ENCODE peak calls at places on chromosomes 11 and 22, in ten cellular contexts. One of them, this sample, is unnamed.

GRCh38 chr11:127106142-127106541 is 105.6 kb upstream of the KIRREL3 start:
- DNase-seq in heart right ventricle: no peak
- DNase-seq in endothelial cell: no peak
- DNase-seq in IMR-90: peak; percentile 12
- DNase-seq in mammary epithelial cell: no peak
- DNase-seq in ovary: no peak
- DNase-seq in CD4-positive, alpha-beta T cell: no peak
- DNase-seq in fibroblast of pulmonary artery: no peak
- DNase-seq in right lobe of liver: peak; percentile 66
- DNase-seq in psoas muscle: no peak
- DNase-seq in this sample: peak; percentile 45

GRCh38 chr22:24404561-24405275 is 22.7 kb upstream of the ADORA2A start:
- DNase-seq in heart right ventricle: no peak
- DNase-seq in endothelial cell: no peak
- DNase-seq in IMR-90: no peak
- DNase-seq in mammary epithelial cell: no peak
- DNase-seq in ovary: no peak
- DNase-seq in CD4-positive, alpha-beta T cell: no peak
- DNase-seq in fibroblast of pulmonary artery: no peak
- DNase-seq in right lobe of liver: no peak
- DNase-seq in psoas muscle: peak; percentile 23
- DNase-seq in this sample: no peak

GRCh38 chr11:96456111-96456510 is 66.3 kb downstream of the JRKL start:
- DNase-seq in heart right ventricle: no peak
- DNase-seq in endothelial cell: no peak
- DNase-seq in IMR-90: no peak
- DNase-seq in mammary epithelial cell: no peak
- DNase-seq in ovary: no peak
- DNase-seq in CD4-positive, alpha-beta T cell: no peak
- DNase-seq in fibroblast of pulmonary artery: no peak
- DNase-seq in right lobe of liver: no peak
- DNase-seq in psoas muscle: no peak
- DNase-seq in this sample: no peak

GRCh38 chr22:45446216-45446615 is 32.7 kb downstream of the RIBC2 start:
- DNase-seq in heart right ventricle: no peak
- DNase-seq in endothelial cell: no peak
- DNase-seq in IMR-90: peak; percentile 44
- DNase-seq in mammary epithelial cell: no peak
- DNase-seq in ovary: no peak
- DNase-seq in CD4-positive, alpha-beta T cell: no peak
- DNase-seq in fibroblast of pulmonary artery: no peak
- DNase-seq in right lobe of liver: no peak
- DNase-seq in psoas muscle: peak; percentile 3
- DNase-seq in this sample: peak; percentile 30

GRCh38 chr11:122668562-122669090 is 13.1 kb downstream of the UBASH3B start:
- DNase-seq in heart right ventricle: no peak
- DNase-seq in endothelial cell: no peak
- DNase-seq in IMR-90: peak; percentile 98
- DNase-seq in mammary epithelial cell: peak; percentile 64
- DNase-seq in ovary: no peak
- DNase-seq in CD4-positive, alpha-beta T cell: no peak
- DNase-seq in fibroblast of pulmonary artery: peak; percentile 62
- DNase-seq in right lobe of liver: no peak
- DNase-seq in psoas muscle: no peak
- DNase-seq in this sample: peak; percentile 89

GRCh38 chr11:113417428-113417827 is 29.8 kb downstream of the ANKK1 start:
- DNase-seq in heart right ventricle: no peak
- DNase-seq in endothelial cell: no peak
- DNase-seq in IMR-90: no peak
- DNase-seq in mammary epithelial cell: no peak
- DNase-seq in ovary: no peak
- DNase-seq in CD4-positive, alpha-beta T cell: no peak
- DNase-seq in fibroblast of pulmonary artery: no peak
- DNase-seq in right lobe of liver: no peak
- DNase-seq in psoas muscle: no peak
- DNase-seq in this sample: no peak

GRCh38 chr11:95245038-95245437 is 14.0 kb upstream of the SESN3 start:
- DNase-seq in heart right ventricle: no peak
- DNase-seq in endothelial cell: no peak
- DNase-seq in IMR-90: peak; percentile 6
- DNase-seq in mammary epithelial cell: peak; percentile 98
- DNase-seq in ovary: no peak
- DNase-seq in CD4-positive, alpha-beta T cell: no peak
- DNase-seq in fibroblast of pulmonary artery: peak; percentile 69
- DNase-seq in right lobe of liver: no peak
- DNase-seq in psoas muscle: no peak
- DNase-seq in this sample: peak; percentile 87

GRCh38 chr11:119192111-119192510 is 6.8 kb downstream of the NHERF4 start:
- DNase-seq in heart right ventricle: no peak
- DNase-seq in endothelial cell: no peak
- DNase-seq in IMR-90: no peak
- DNase-seq in mammary epithelial cell: no peak
- DNase-seq in ovary: no peak
- DNase-seq in CD4-positive, alpha-beta T cell: no peak
- DNase-seq in fibroblast of pulmonary artery: peak; percentile 35
- DNase-seq in right lobe of liver: no peak
- DNase-seq in psoas muscle: no peak
- DNase-seq in this sample: no peak

GRCh38 chr22:27213766-27214581 is 556.6 kb downstream of the MIAT start:
- DNase-seq in heart right ventricle: peak; percentile 73
- DNase-seq in endothelial cell: no peak
- DNase-seq in IMR-90: peak; percentile 55
- DNase-seq in mammary epithelial cell: no peak
- DNase-seq in ovary: peak; percentile 87
- DNase-seq in CD4-positive, alpha-beta T cell: no peak
- DNase-seq in fibroblast of pulmonary artery: peak; percentile 76
- DNase-seq in right lobe of liver: no peak
- DNase-seq in psoas muscle: peak; percentile 89
- DNase-seq in this sample: no peak

GRCh38 chr22:23692598-23693291 is 1.9 kb downstream of the RGL4 start:
- DNase-seq in heart right ventricle: no peak
- DNase-seq in endothelial cell: no peak
- DNase-seq in IMR-90: no peak
- DNase-seq in mammary epithelial cell: no peak
- DNase-seq in ovary: no peak
- DNase-seq in CD4-positive, alpha-beta T cell: no peak
- DNase-seq in fibroblast of pulmonary artery: no peak
- DNase-seq in right lobe of liver: peak; percentile 36
- DNase-seq in psoas muscle: no peak
- DNase-seq in this sample: no peak

GRCh38 chr11:14380947-14381555 is 22.1 kb upstream of the RRAS2 start:
- DNase-seq in heart right ventricle: peak; percentile 71
- DNase-seq in endothelial cell: peak; percentile 60
- DNase-seq in IMR-90: peak; percentile 36
- DNase-seq in mammary epithelial cell: peak; percentile 68
- DNase-seq in ovary: peak; percentile 66
- DNase-seq in CD4-positive, alpha-beta T cell: peak; percentile 20
- DNase-seq in fibroblast of pulmonary artery: peak; percentile 49
- DNase-seq in right lobe of liver: peak; percentile 88
- DNase-seq in psoas muscle: peak; percentile 88
- DNase-seq in this sample: peak; percentile 73
- TF ChIP-seq CTCF in heart right ventricle: peak; percentile 33
- TF ChIP-seq CTCF in endothelial cell: no peak
- TF ChIP-seq CTCF in IMR-90: no peak
- TF ChIP-seq CTCF in mammary epithelial cell: no peak
- TF ChIP-seq CTCF in ovary: no peak
- TF ChIP-seq CTCF in CD4-positive, alpha-beta T cell: no peak
- TF ChIP-seq CTCF in fibroblast of pulmonary artery: no peak
- TF ChIP-seq CTCF in right lobe of liver: no peak
- TF ChIP-seq CTCF in psoas muscle: peak; percentile 4
- TF ChIP-seq CTCF in this sample: no peak

GRCh38 chr11:86414032-86414431 is 39.3 kb downstream of the CCDC81 start:
- DNase-seq in heart right ventricle: no peak
- DNase-seq in endothelial cell: no peak
- DNase-seq in IMR-90: no peak
- DNase-seq in mammary epithelial cell: peak; percentile 76
- DNase-seq in ovary: no peak
- DNase-seq in CD4-positive, alpha-beta T cell: no peak
- DNase-seq in fibroblast of pulmonary artery: no peak
- DNase-seq in right lobe of liver: no peak
- DNase-seq in psoas muscle: no peak
- DNase-seq in this sample: peak; percentile 8

GRCh38 chr11:86403458-86403857 is 28.8 kb downstream of the CCDC81 start:
- DNase-seq in heart right ventricle: no peak
- DNase-seq in endothelial cell: no peak
- DNase-seq in IMR-90: no peak
- DNase-seq in mammary epithelial cell: no peak
- DNase-seq in ovary: no peak
- DNase-seq in CD4-positive, alpha-beta T cell: no peak
- DNase-seq in fibroblast of pulmonary artery: no peak
- DNase-seq in right lobe of liver: no peak
- DNase-seq in psoas muscle: no peak
- DNase-seq in this sample: no peak

DNA sequence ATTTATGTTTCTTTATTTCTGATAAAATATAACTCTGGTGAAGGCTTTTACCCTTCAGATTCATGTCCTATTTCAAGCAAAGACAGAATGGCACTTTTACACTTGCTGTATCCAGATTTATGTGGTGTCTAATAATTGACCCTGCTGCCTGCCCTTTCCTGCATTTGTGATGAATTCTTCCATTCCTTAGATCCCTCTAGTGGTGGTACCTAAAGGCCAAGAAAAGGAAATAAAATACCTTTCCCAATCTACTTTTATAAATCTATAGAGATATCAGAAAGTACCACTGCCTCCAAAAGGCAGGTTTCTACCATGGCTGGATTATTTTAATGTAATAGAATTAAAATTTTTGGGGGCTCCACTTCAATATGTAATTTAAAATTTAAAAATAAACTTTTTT is 34.2 kb downstream of the CCDC81 start:
- DNase-seq in heart right ventricle: no peak
- DNase-seq in endothelial cell: no peak
- DNase-seq in IMR-90: no peak
- DNase-seq in mammary epithelial cell: no peak
- DNase-seq in ovary: no peak
- DNase-seq in CD4-positive, alpha-beta T cell: no peak
- DNase-seq in fibroblast of pulmonary artery: peak; percentile 7
- DNase-seq in right lobe of liver: no peak
- DNase-seq in psoas muscle: no peak
- DNase-seq in this sample: peak; percentile 2
- TF ChIP-seq CTCF in heart right ventricle: no peak
- TF ChIP-seq CTCF in endothelial cell: peak; percentile 21
- TF ChIP-seq CTCF in IMR-90: peak; percentile 45
- TF ChIP-seq CTCF in mammary epithelial cell: peak; percentile 43
- TF ChIP-seq CTCF in ovary: no peak
- TF ChIP-seq CTCF in CD4-positive, alpha-beta T cell: no peak
- TF ChIP-seq CTCF in fibroblast of pulmonary artery: peak; percentile 42
- TF ChIP-seq CTCF in right lobe of liver: no peak
- TF ChIP-seq CTCF in psoas muscle: no peak
- TF ChIP-seq CTCF in this sample: peak; percentile 23

GRCh38 chr11:61999141-61999975 is 31.9 kb upstream of the FTH1 start:
- DNase-seq in heart right ventricle: no peak
- DNase-seq in endothelial cell: no peak
- DNase-seq in IMR-90: no peak
- DNase-seq in mammary epithelial cell: peak; percentile 55
- DNase-seq in ovary: no peak
- DNase-seq in CD4-positive, alpha-beta T cell: no peak
- DNase-seq in fibroblast of pulmonary artery: peak; percentile 43
- DNase-seq in right lobe of liver: peak; percentile 38
- DNase-seq in psoas muscle: no peak
- DNase-seq in this sample: peak; percentile 74

GRCh38 chr11:62000539-62001446 is 33.4 kb upstream of the FTH1 start:
- DNase-seq in heart right ventricle: no peak
- DNase-seq in endothelial cell: no peak
- DNase-seq in IMR-90: no peak
- DNase-seq in mammary epithelial cell: no peak
- DNase-seq in ovary: no peak
- DNase-seq in CD4-positive, alpha-beta T cell: no peak
- DNase-seq in fibroblast of pulmonary artery: no peak
- DNase-seq in right lobe of liver: peak; percentile 51
- DNase-seq in psoas muscle: no peak
- DNase-seq in this sample: no peak

GRCh38 chr11:62001450-62002178 is 34.2 kb upstream of the FTH1 start:
- DNase-seq in heart right ventricle: no peak
- DNase-seq in endothelial cell: no peak
- DNase-seq in IMR-90: no peak
- DNase-seq in mammary epithelial cell: no peak
- DNase-seq in ovary: peak; percentile 37
- DNase-seq in CD4-positive, alpha-beta T cell: no peak
- DNase-seq in fibroblast of pulmonary artery: peak; percentile 71
- DNase-seq in right lobe of liver: peak; percentile 95
- DNase-seq in psoas muscle: no peak
- DNase-seq in this sample: no peak

GRCh38 chr11:61994981-61995380 is 27.5 kb upstream of the FTH1 start:
- DNase-seq in heart right ventricle: no peak
- DNase-seq in endothelial cell: no peak
- DNase-seq in IMR-90: no peak
- DNase-seq in mammary epithelial cell: no peak
- DNase-seq in ovary: no peak
- DNase-seq in CD4-positive, alpha-beta T cell: no peak
- DNase-seq in fibroblast of pulmonary artery: no peak
- DNase-seq in right lobe of liver: no peak
- DNase-seq in psoas muscle: no peak
- DNase-seq in this sample: no peak

GRCh38 chr11:61996933-61997332 is 29.5 kb upstream of the FTH1 start:
- DNase-seq in heart right ventricle: no peak
- DNase-seq in endothelial cell: no peak
- DNase-seq in IMR-90: no peak
- DNase-seq in mammary epithelial cell: no peak
- DNase-seq in ovary: no peak
- DNase-seq in CD4-positive, alpha-beta T cell: no peak
- DNase-seq in fibroblast of pulmonary artery: no peak
- DNase-seq in right lobe of liver: peak; percentile 31
- DNase-seq in psoas muscle: no peak
- DNase-seq in this sample: no peak
- TF ChIP-seq CTCF in heart right ventricle: no peak
- TF ChIP-seq CTCF in endothelial cell: no peak
- TF ChIP-seq CTCF in IMR-90: no peak
- TF ChIP-seq CTCF in mammary epithelial cell: no peak
- TF ChIP-seq CTCF in ovary: no peak
- TF ChIP-seq CTCF in CD4-positive, alpha-beta T cell: no peak
- TF ChIP-seq CTCF in fibroblast of pulmonary artery: no peak
- TF ChIP-seq CTCF in right lobe of liver: no peak
- TF ChIP-seq CTCF in psoas muscle: no peak
- TF ChIP-seq CTCF in this sample: no peak

DNA sequence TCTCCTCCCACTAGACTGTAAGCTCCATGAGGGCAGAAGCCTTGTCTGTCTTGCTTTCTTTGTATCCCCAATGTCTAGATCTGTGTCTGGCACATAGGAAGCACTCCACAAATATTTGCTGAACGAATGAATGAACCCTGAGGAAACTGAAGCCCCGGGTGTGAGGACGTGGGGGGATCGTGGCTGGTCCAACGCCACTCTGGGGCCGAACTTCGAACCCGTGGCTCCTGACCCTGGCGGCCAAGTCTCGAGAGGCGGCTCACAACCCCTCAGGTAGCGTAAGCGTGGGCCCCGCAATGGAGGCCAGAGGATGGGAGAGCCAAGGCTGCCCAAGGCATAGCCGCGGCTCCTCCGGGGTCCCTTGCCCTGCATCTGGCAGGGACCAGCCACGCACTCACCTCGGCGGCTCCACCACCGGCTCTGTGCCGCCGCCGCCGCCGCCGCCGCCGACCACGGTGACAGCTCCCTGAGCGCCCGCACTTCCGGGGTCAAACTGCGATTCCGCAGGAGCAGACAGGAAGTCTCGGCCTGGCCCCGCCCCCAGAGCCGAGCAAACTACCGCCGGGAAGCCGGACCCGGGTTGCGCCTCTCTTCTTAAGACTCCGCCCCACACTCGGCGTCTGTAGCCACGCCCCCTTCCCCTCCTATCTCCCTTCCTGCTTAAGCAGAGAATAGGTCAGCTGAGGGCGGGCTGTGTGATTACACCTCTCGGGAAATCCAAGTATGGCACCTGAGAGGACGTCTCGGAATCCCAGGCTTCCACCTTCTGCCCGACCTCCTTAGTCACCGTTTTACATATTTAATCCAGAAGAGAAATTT is at the start of gene ASCC2:
- DNase-seq in heart right ventricle: peak; percentile 99
- DNase-seq in endothelial cell: peak; percentile 96
- DNase-seq in IMR-90: peak; percentile 92
- DNase-seq in mammary epithelial cell: peak; percentile 98
- DNase-seq in ovary: peak; percentile 99
- DNase-seq in CD4-positive, alpha-beta T cell: peak; percentile 97
- DNase-seq in fibroblast of pulmonary artery: peak; percentile 95
- DNase-seq in right lobe of liver: peak; percentile 100
- DNase-seq in psoas muscle: peak; percentile 100
- DNase-seq in this sample: peak; percentile 98
- TF ChIP-seq CTCF in heart right ventricle: peak; percentile 7
- TF ChIP-seq CTCF in endothelial cell: no peak
- TF ChIP-seq CTCF in IMR-90: no peak
- TF ChIP-seq CTCF in mammary epithelial cell: no peak
- TF ChIP-seq CTCF in ovary: no peak
- TF ChIP-seq CTCF in CD4-positive, alpha-beta T cell: no peak
- TF ChIP-seq CTCF in fibroblast of pulmonary artery: no peak
- TF ChIP-seq CTCF in right lobe of liver: no peak
- TF ChIP-seq CTCF in psoas muscle: no peak
- TF ChIP-seq CTCF in this sample: no peak